ENCODE peak calls at places on chromosomes 13 and 19, in four cellular contexts. M, G, V and W are unnamed samples.

GRCh38 chr13:36026556-36026955 is 104.6 kb downstream of the DCLK1 start:
- DNase-seq in M (no peak), V (no peak), G (no peak), W (no peak)

GRCh38 chr19:5352229-5352763 is 11.7 kb upstream of the PTPRS start:
- DNase-seq in G (no peak), V (no peak), M (no peak), W (no peak)

GRCh38 chr13:91277013-91277676 is 70.3 kb upstream of the MIR17HG start:
- DNase-seq in G (no peak), M (no peak), V (no peak), W (no peak)

GRCh38 chr13:25276748-25277147 is 10.5 kb downstream of the MTMR6 start:
- DNase-seq in G (no peak), V (no peak), M (no peak), W (no peak)

GRCh38 chr19:17327654-17328516 is 6.8 kb downstream of the ANO8 start:
- DNase-seq in M (peak; percentile 43), G (peak; percentile 31), V (no peak), W (peak; percentile 53)

GRCh38 chr13:66518068-66518467 is 712.1 kb downstream of the PCDH9 start:
- DNase-seq in V (no peak), M (no peak), G (no peak), W (no peak)

GRCh38 chr19:40466219-40467006 is at the start of gene SPTBN4:
- DNase-seq in V (peak; percentile 17), M (no peak), G (no peak), W (peak; percentile 7)

GRCh38 chr19:14023404-14024235 is 4.3 kb upstream of the RLN3 start:
- DNase-seq in G (no peak), M (peak; percentile 59), V (no peak), W (peak; percentile 79)

GRCh38 chr19:58572026-58572817 is 913 bp downstream of the MZF1 start:
- DNase-seq in V (no peak), M (no peak), G (no peak), W (no peak)

GRCh38 chr19:30649934-30650614 is 277.9 kb downstream of the ZNF536 start:
- DNase-seq in G (no peak), M (peak; percentile 26), V (peak; percentile 27), W (peak; percentile 54)

GRCh38 chr19:805161-805561 is 7.9 kb downstream of the PTBP1 start:
- DNase-seq in G (no peak), V (no peak), M (no peak), W (no peak)

GRCh38 chr13:100673831-100674362 is 698 bp downstream of the TMTC4 start:
- DNase-seq in V (peak; percentile 75), M (peak; percentile 48), G (peak; percentile 18), W (peak; percentile 40)

GRCh38 chr19:39115105-39115847 is 10.3 kb upstream of the PAK4 start:
- DNase-seq in G (no peak), V (no peak), M (no peak), W (no peak)

GRCh38 chr19:52946322-52947310 is 16.1 kb downstream of the ZNF816 start:
- DNase-seq in M (no peak), G (no peak), V (no peak), W (no peak)

GRCh38 chr19:996051-996838 is 4.0 kb upstream of the GRIN3B start:
- DNase-seq in G (peak; percentile 67), V (no peak), M (peak; percentile 29), W (peak; percentile 48)